ENCODE peak calls at places on chromosomes 1 and 21, in five cellular contexts. P, Q, D, A and Y are unnamed samples.

GRCh38 chr1:40032240-40032891 is 8.2 kb upstream of the CAP1 start:
- DNase-seq in P (peak), Q (peak), D (no peak), A (peak), Y (no peak)

GRCh38 chr1:22860414-22860800 is 112.3 kb downstream of the LACTBL1 start:
- DNase-seq in P (no peak), Q (no peak), D (no peak), A (no peak), Y (no peak)

GRCh38 chr1:2840036-2840809 is 38.7 kb upstream of the TTC34 start:
- DNase-seq in P (no peak), Q (no peak), D (no peak), A (no peak), Y (no peak)

GRCh38 chr1:17682403-17682802 is 72.7 kb upstream of the ACTL8 start:
- DNase-seq in P (no peak), Q (no peak), D (no peak), A (no peak), Y (peak)

GRCh38 chr1:224172229-224172628 is 10.8 kb upstream of the DEGS1 start:
- DNase-seq in P (no peak), Q (no peak), D (no peak), A (no peak), Y (no peak)

GRCh38 chr1:207626972-207627337 is 18.0 kb upstream of the CR1L start:
- DNase-seq in P (no peak), Q (no peak), D (no peak), A (no peak), Y (no peak)

GRCh38 chr1:46246548-46247432 is 773 bp upstream of the RAD54L start:
- DNase-seq in P (no peak), Q (no peak), D (no peak), A (no peak), Y (no peak)

GRCh38 chr1:3352952-3353331 is 101.5 kb upstream of the ARHGEF16 start:
- DNase-seq in P (peak), Q (no peak), D (peak), A (no peak), Y (no peak)

GRCh38 chr1:6000444-6001288 is 8.4 kb upstream of the NPHP4 start:
- DNase-seq in P (no peak), Q (no peak), D (no peak), A (no peak), Y (no peak)

GRCh38 chr1:9538669-9539164 is 548 bp upstream of the SLC25A33 start:
- DNase-seq in P (no peak), Q (no peak), D (peak), A (no peak), Y (no peak)

GRCh38 chr21:15524855-15525254 is 204.9 kb upstream of the USP25 start:
- DNase-seq in P (no peak), Q (no peak), D (no peak), A (no peak), Y (no peak)

GRCh38 chr1:143698016-143698415 is 273.8 kb downstream of the FAM72C start:
- DNase-seq in P (peak), Q (peak), D (peak), A (peak), Y (no peak)

GRCh38 chr1:47725732-47726495 is 271.3 kb downstream of the TRABD2B start:
- DNase-seq in P (peak), Q (peak), D (peak), A (peak), Y (peak)

GRCh38 chr1:154353460-154353904 is 28.2 kb downstream of the ATP8B2 start:
- DNase-seq in P (no peak), Q (peak), D (no peak), A (peak), Y (no peak)

GRCh38 chr1:193141804-193142203 is 20.0 kb downstream of the CDC73 start:
- DNase-seq in P (no peak), Q (no peak), D (no peak), A (no peak), Y (no peak)

GRCh38 chr21:35222541-35222941 is 173.4 kb upstream of the RUNX1 start:
- DNase-seq in P (no peak), Q (no peak), D (no peak), A (no peak), Y (no peak)

GRCh38 chr21:31426235-31426797 is 82.3 kb upstream of the TIAM1 start:
- DNase-seq in P (no peak), Q (no peak), D (no peak), A (no peak), Y (no peak)

GRCh38 chr1:77370588-77371306 is 88.9 kb downstream of the AK5 start:
- DNase-seq in P (no peak), Q (peak), D (no peak), A (no peak), Y (no peak)

GRCh38 chr1:71047635-71048607 is at the start of gene PTGER3:
- DNase-seq in P (peak), Q (peak), D (peak), A (no peak), Y (peak)

GRCh38 chr1:116521186-116521585 is 49.6 kb downstream of the CD58 start:
- DNase-seq in P (no peak), Q (peak), D (no peak), A (no peak), Y (no peak)

GRCh38 chr1:182279724-182280506 is 111.7 kb downstream of the GLUL start:
- DNase-seq in P (peak), Q (no peak), D (no peak), A (no peak), Y (peak)

GRCh38 chr21:44880762-44881585 is 7.5 kb upstream of the PTTG1IP start:
- DNase-seq in P (no peak), Q (peak), D (no peak), A (no peak), Y (no peak)

GRCh38 chr1:108188801-108189200 is 11.3 kb downstream of the SLC25A24 start:
- DNase-seq in P (no peak), Q (no peak), D (no peak), A (no peak), Y (no peak)

GRCh38 chr1:21652101-21652936 is 16.8 kb downstream of the RAP1GAP start:
- DNase-seq in P (no peak), Q (no peak), D (no peak), A (no peak), Y (no peak)

GRCh38 chr1:53237638-53238037 is 680 bp downstream of the MAGOH start:
- DNase-seq in P (no peak), Q (no peak), D (no peak), A (no peak), Y (no peak)

GRCh38 chr1:47219590-47220220 is 12.3 kb downstream of the TAL1 start:
- DNase-seq in P (no peak), Q (no peak), D (no peak), A (no peak), Y (no peak)

GRCh38 chr1:64505232-64505943 is 35.5 kb downstream of the CACHD1 start:
- DNase-seq in P (peak), Q (no peak), D (peak), A (peak), Y (no peak)

GRCh38 chr1:200925821-200926220 is 31.1 kb downstream of the INAVA start:
- DNase-seq in P (no peak), Q (peak), D (no peak), A (no peak), Y (no peak)

GRCh38 chr1:157085416-157085815 is 14.2 kb downstream of the ETV3L start:
- DNase-seq in P (no peak), Q (no peak), D (no peak), A (no peak), Y (no peak)

GRCh38 chr1:24275510-24275909 is 43.6 kb upstream of the GRHL3 start:
- DNase-seq in P (no peak), Q (peak), D (no peak), A (no peak), Y (no peak)

GRCh38 chr1:169094897-169095569 is 11.5 kb upstream of the ATP1B1 start:
- DNase-seq in P (no peak), Q (peak), D (no peak), A (no peak), Y (no peak)
- H3K4me3 ChIP-seq in P (no peak), Q (no peak), D (no peak), A (no peak), Y (no peak)

GRCh38 chr1:244857761-244858160 is 6.6 kb downstream of the HNRNPU start:
- DNase-seq in P (no peak), Q (no peak), D (no peak), A (no peak), Y (no peak)

GRCh38 chr1:244861683-244862082 is 2.7 kb downstream of the HNRNPU start:
- DNase-seq in P (no peak), Q (no peak), D (no peak), A (no peak), Y (no peak)

GRCh38 chr1:244860914-244861610 is 3.3 kb downstream of the HNRNPU start:
- DNase-seq in P (no peak), Q (peak), D (no peak), A (no peak), Y (no peak)

GRCh38 chr1:244862354-244862698 is 2.0 kb downstream of the HNRNPU start:
- DNase-seq in P (no peak), Q (no peak), D (no peak), A (peak), Y (no peak)

GRCh38 chr1:244860078-244860477 is 4.3 kb downstream of the HNRNPU start:
- DNase-seq in P (no peak), Q (no peak), D (no peak), A (no peak), Y (no peak)
- H3K4me3 ChIP-seq in P (peak), Q (no peak), D (no peak), A (peak), Y (peak)

GRCh38 chr21:38499296-38499695 is 1.0 kb upstream of the ERG start:
- DNase-seq in P (no peak), Q (no peak), D (no peak), A (no peak), Y (no peak)
- H3K4me3 ChIP-seq in P (peak), Q (no peak), D (no peak), A (no peak), Y (no peak)

DNA sequence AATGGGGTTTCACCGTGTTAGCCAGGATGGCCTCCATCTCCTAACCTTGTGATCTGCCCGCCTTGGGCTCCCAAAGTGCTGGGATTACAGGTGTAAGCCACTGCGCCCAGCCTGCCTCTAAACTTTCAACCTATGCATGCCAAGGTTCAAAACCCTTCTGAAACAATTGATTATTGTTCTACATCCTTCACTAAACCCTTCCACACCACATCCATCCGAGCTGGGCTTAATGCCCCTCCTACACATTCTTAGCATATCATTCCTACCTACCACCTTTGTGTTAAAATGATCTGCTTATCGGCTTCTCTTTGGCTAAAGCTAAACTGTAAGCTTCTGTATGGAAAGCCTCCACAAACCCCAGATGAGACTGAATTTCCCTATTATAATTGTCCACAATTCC is 40.8 kb upstream of the DOCK7 start:
- DNase-seq in P (no peak), Q (no peak), D (no peak), A (no peak), Y (no peak)
- H3K4me3 ChIP-seq in P (no peak), Q (no peak), D (no peak), A (no peak), Y (no peak)

GRCh38 chr1:244862699-244863490 is 1.4 kb downstream of the HNRNPU start:
- DNase-seq in P (peak), Q (peak), D (peak), A (peak), Y (peak)

GRCh38 chr1:244854865-244855578 is 9.3 kb downstream of the HNRNPU start:
- DNase-seq in P (no peak), Q (no peak), D (no peak), A (no peak), Y (no peak)

GRCh38 chr1:244854175-244854574 is 10.2 kb downstream of the HNRNPU start:
- DNase-seq in P (no peak), Q (no peak), D (no peak), A (no peak), Y (no peak)

GRCh38 chr1:244863491-244864252 is 671 bp downstream of the HNRNPU start:
- DNase-seq in P (peak), Q (no peak), D (peak), A (no peak), Y (no peak)

GRCh38 chr1:244858357-244858756 is 6.0 kb downstream of the HNRNPU start:
- DNase-seq in P (no peak), Q (no peak), D (no peak), A (no peak), Y (no peak)
- H3K4me3 ChIP-seq in P (no peak), Q (no peak), D (no peak), A (no peak), Y (no peak)

DNA sequence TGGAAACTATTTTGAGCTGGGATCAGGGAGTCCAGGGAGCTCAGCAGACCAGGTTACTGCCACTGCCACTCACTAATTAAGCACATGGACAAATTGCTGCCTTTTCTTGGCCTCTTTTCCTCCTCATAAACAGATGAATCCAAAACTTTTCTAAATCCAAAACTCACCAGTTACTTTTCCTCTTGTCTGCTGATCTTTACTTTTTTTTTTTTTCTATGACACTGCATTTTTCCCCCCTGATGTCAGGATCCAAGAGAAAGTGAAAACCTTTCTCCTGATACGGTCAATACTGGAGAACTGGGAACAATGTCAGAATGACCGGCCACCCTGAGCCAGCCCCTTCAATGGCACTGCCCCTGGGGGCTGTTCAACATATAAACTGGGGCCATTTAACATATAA is 405.7 kb downstream of the DUSP10 start:
- DNase-seq in P (no peak), Q (no peak), D (no peak), A (no peak), Y (no peak)
- H3K4me3 ChIP-seq in P (no peak), Q (no peak), D (no peak), A (no peak), Y (no peak)

GRCh38 chr1:10980094-10980577 is 32.3 kb upstream of the TARDBP start:
- DNase-seq in P (peak), Q (peak), D (peak), A (no peak), Y (peak)
- H3K4me3 ChIP-seq in P (peak), Q (no peak), D (no peak), A (no peak), Y (no peak)

GRCh38 chr1:31577515-31578191 is 1.3 kb downstream of the TINAGL1 start:
- DNase-seq in P (no peak), Q (peak), D (no peak), A (peak), Y (no peak)

GRCh38 chr1:31575373-31576140 is 758 bp upstream of the TINAGL1 start:
- DNase-seq in P (no peak), Q (peak), D (peak), A (no peak), Y (peak)

GRCh38 chr1:31576201-31576669 is at the start of gene TINAGL1:
- DNase-seq in P (peak), Q (peak), D (peak), A (no peak), Y (peak)

GRCh38 chr1:31574749-31575372 is 1.5 kb upstream of the TINAGL1 start:
- DNase-seq in P (no peak), Q (peak), D (no peak), A (no peak), Y (no peak)

GRCh38 chr1:31576743-31577455 is 584 bp downstream of the TINAGL1 start:
- DNase-seq in P (no peak), Q (no peak), D (no peak), A (no peak), Y (no peak)
- H3K4me3 ChIP-seq in P (peak), Q (peak), D (peak), A (no peak), Y (peak)

GRCh38 chr1:227886503-227886961 is 61.2 kb downstream of the WNT9A start:
- DNase-seq in P (peak), Q (no peak), D (no peak), A (no peak), Y (peak)

GRCh38 chr1:227888404-227889046 is 59.2 kb downstream of the WNT9A start:
- DNase-seq in P (no peak), Q (no peak), D (no peak), A (no peak), Y (no peak)

GRCh38 chr1:227885648-227886502 is 61.9 kb downstream of the WNT9A start:
- DNase-seq in P (peak), Q (peak), D (peak), A (peak), Y (no peak)

GRCh38 chr1:227887697-227888403 is 59.9 kb downstream of the WNT9A start:
- DNase-seq in P (peak), Q (no peak), D (peak), A (no peak), Y (no peak)

GRCh38 chr1:227886993-227887696 is 60.6 kb downstream of the WNT9A start:
- DNase-seq in P (peak), Q (no peak), D (peak), A (no peak), Y (no peak)
- H3K4me3 ChIP-seq in P (peak), Q (peak), D (peak), A (no peak), Y (peak)

DNA sequence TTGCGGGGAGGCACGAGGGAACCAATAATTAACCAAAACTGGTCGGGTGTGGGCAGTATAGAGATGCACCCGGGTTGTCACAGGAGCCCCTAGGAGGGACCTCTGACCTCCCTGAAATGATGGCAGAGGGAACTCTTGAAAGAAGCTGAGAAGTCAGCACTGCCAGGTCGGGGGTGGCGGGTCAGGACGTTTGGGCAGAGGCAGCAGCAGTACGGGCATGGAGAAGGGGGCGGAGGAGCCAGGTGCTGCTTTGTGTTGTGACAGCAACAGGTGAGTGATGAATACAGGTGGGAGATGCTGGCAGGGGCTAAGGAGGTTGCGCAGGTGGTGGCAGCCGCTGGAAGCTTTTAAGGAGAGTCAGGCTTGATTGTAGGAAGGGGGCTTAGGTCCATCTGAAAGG is 11.7 kb downstream of the TNFRSF1B start:
- DNase-seq in P (no peak), Q (no peak), D (no peak), A (no peak), Y (no peak)
- H3K4me3 ChIP-seq in P (no peak), Q (no peak), D (no peak), A (no peak), Y (peak)